ENCODE peak calls at places on chromosome 12, in nine cellular contexts. B is GM23338, K is pancreas, R is heart left ventricle, U is stomach, V is heart right ventricle, H is sigmoid colon, T is Caco-2, D is fibroblast of the aortic adventitia. S is an unnamed sample.

GRCh38 chr12:42706331-42706730 is 116.8 kb upstream of the PRICKLE1 start:
- DNase-seq in V (no peak), U (no peak), K (no peak), H (no peak), R (no peak), D (no peak), T (no peak), B (no peak), S (no peak)

GRCh38 chr12:58950739-58951100 is 30.4 kb upstream of the LRIG3 start:
- DNase-seq in R (no peak), D (no peak), T (no peak), K (no peak), H (no peak), U (no peak), B (no peak), V (no peak), S (no peak)

GRCh38 chr12:29317556-29318363 is 63.2 kb downstream of the ERGIC2 start:
- DNase-seq in T (peak; percentile 71), B (peak; percentile 79), K (no peak), H (no peak), R (peak; percentile 73), V (peak; percentile 18), U (peak; percentile 38), D (peak; percentile 37), S (no peak)

GRCh38 chr12:16606936-16607335 is 974 bp upstream of the LMO3 start:
- DNase-seq in D (no peak), H (no peak), U (no peak), T (no peak), B (peak; percentile 49), K (no peak), V (peak; percentile 17), R (no peak), S (no peak)

GRCh38 chr12:112133418-112133817 is 8.1 kb downstream of the TRAFD1 start:
- DNase-seq in V (no peak), K (no peak), H (no peak), U (no peak), D (no peak), R (no peak), B (no peak), T (no peak), S (no peak)

GRCh38 chr12:94534761-94535613 is 75.3 kb upstream of the CEP83 start:
- DNase-seq in U (no peak), D (no peak), B (peak; percentile 13), K (no peak), R (no peak), V (no peak), H (no peak), T (peak; percentile 6), S (no peak)

GRCh38 chr12:65952737-65953209 is 128.5 kb downstream of the HMGA2 start:
- DNase-seq in R (no peak), B (no peak), D (no peak), H (no peak), V (no peak), U (no peak), K (no peak), T (no peak), S (no peak)

GRCh38 chr12:56488041-56488955 is at the start of gene GLS2:
- DNase-seq in B (peak; percentile 92), K (peak; percentile 85), T (peak; percentile 90), U (peak; percentile 80), H (peak; percentile 87), V (peak; percentile 69), D (peak; percentile 79), R (peak; percentile 81), S (no peak)

GRCh38 chr12:84954415-84954814 is 41.8 kb upstream of the SLC6A15 start:
- DNase-seq in V (no peak), U (no peak), T (no peak), B (no peak), H (no peak), R (no peak), D (no peak), K (no peak), S (no peak)

GRCh38 chr12:122471324-122472226 is 29.2 kb downstream of the ZCCHC8 start:
- DNase-seq in T (peak; percentile 64), K (no peak), R (no peak), U (peak; percentile 22), H (no peak), B (peak; percentile 71), D (peak; percentile 90), V (no peak), S (no peak)

GRCh38 chr12:27777141-27777540 is 2.9 kb upstream of the KLHL42 start:
- DNase-seq in H (no peak), U (no peak), K (no peak), V (no peak), T (no peak), B (no peak), D (no peak), R (no peak), S (no peak)

GRCh38 chr12:1162083-1162760 is 171.2 kb downstream of the ERC1 start:
- DNase-seq in U (no peak), V (no peak), R (no peak), K (no peak), H (no peak), B (no peak), D (no peak), T (no peak), S (no peak)

GRCh38 chr12:118374909-118375308 is 1.4 kb upstream of the SUDS3 start:
- DNase-seq in U (no peak), K (no peak), H (no peak), D (peak; percentile 62), V (no peak), T (no peak), R (no peak), B (no peak), S (no peak)

GRCh38 chr12:118377891-118378470 is 1.6 kb downstream of the SUDS3 start:
- DNase-seq in H (peak; percentile 72), V (peak; percentile 53), B (peak; percentile 48), U (peak; percentile 74), K (peak; percentile 46), D (peak; percentile 71), R (no peak), T (peak; percentile 75), S (peak; percentile 50)

GRCh38 chr12:118376089-118377004 is at the start of gene SUDS3:
- DNase-seq in V (peak; percentile 94), H (peak; percentile 94), U (peak; percentile 95), K (peak; percentile 94), R (peak; percentile 93), T (peak; percentile 94), B (peak; percentile 95), D (peak; percentile 83), S (peak; percentile 63)

GRCh38 chr12:118375348-118375747 is 1.0 kb upstream of the SUDS3 start:
- DNase-seq in K (no peak), H (no peak), B (no peak), R (no peak), T (no peak), V (no peak), D (no peak), U (no peak), S (no peak)

GRCh38 chr12:118377005-118377890 is 893 bp downstream of the SUDS3 start:
- DNase-seq in K (no peak), V (no peak), U (no peak), T (no peak), R (no peak), D (no peak), H (no peak), B (peak; percentile 15), S (no peak)
- TF ChIP-seq CTCF in K (no peak), V (no peak), U (no peak), T (no peak), R (no peak), D (no peak), H (no peak), B (no peak), S (no peak)

GRCh38 chr12:91478500-91478899 is 295.9 kb upstream of the DCN start:
- DNase-seq in D (no peak), R (no peak), V (no peak), B (no peak), H (no peak), T (no peak), K (no peak), U (no peak), S (no peak)
- TF ChIP-seq CTCF in D (no peak), R (no peak), V (no peak), B (no peak), H (no peak), T (no peak), K (no peak), U (no peak), S (no peak)

GRCh38 chr12:63844391-63845341 is at the start of gene SRGAP1:
- DNase-seq in V (peak; percentile 69), D (peak; percentile 87), U (peak; percentile 52), H (peak; percentile 86), B (peak; percentile 63), R (peak; percentile 82), K (peak; percentile 67), T (peak; percentile 51), S (peak; percentile 31)

GRCh38 chr12:63843613-63844390 is 698 bp upstream of the SRGAP1 start:
- DNase-seq in H (peak; percentile 97), V (peak; percentile 92), K (peak; percentile 91), D (peak; percentile 96), T (peak; percentile 95), R (peak; percentile 94), B (peak; percentile 95), U (peak; percentile 88), S (peak; percentile 68)

GRCh38 chr12:63845726-63846125 is 1.2 kb downstream of the SRGAP1 start:
- DNase-seq in V (no peak), T (peak; percentile 79), H (no peak), B (no peak), R (no peak), D (peak; percentile 58), U (no peak), K (no peak), S (no peak)

GRCh38 chr12:63848450-63848849 is 4.0 kb downstream of the SRGAP1 start:
- DNase-seq in R (no peak), H (no peak), B (no peak), T (peak; percentile 54), V (no peak), K (no peak), U (no peak), D (no peak), S (no peak)

DNA sequence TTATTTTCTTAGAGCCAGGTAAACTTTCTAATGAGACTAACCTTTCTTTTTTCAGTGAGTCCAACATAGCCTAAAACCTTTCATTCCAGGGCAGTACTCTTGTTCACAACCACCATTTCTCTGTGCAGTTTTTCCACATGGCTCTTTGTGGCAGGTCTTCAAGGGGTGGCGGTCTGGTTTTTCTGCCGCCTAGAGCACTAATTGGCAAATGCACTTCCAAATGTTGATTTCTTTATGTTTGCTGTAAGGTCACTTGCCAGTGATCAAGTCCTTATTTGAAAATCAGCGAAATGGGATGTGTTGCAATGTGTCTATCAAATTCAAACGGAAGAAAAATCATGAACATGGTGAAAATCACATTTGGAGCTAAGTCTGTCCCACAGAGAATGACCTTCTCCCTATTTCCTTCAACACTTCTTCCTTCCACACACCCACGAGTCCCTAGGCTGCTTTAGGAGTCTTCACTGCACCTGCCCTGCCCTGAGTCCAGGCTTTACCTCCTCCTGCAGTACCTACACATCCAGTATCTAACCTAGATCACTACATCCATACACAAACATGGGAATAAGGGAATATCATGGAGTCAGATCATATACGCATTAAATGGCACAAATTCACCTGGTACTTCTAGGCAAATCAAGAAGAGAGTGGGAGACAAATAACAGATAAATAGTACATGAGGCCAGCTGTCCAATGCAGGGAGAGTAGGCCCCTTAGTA is 1.9 kb downstream of the SRGAP1 start:
- DNase-seq in K (no peak), U (no peak), D (no peak), B (no peak), V (no peak), R (no peak), H (no peak), T (peak; percentile 24), S (no peak)
- TF ChIP-seq CTCF in K (no peak), U (no peak), D (peak; percentile 5), B (no peak), V (no peak), R (no peak), H (no peak), T (no peak), S (no peak)

GRCh38 chr12:7130791-7131501 is 775 bp downstream of the CLSTN3 start:
- DNase-seq in B (peak; percentile 78), R (peak; percentile 59), K (peak; percentile 72), H (no peak), V (peak; percentile 47), T (peak; percentile 75), U (peak; percentile 54), D (peak; percentile 44), S (peak; percentile 61)
- TF ChIP-seq CTCF in B (no peak), R (no peak), K (no peak), H (no peak), V (no peak), T (no peak), U (no peak), D (no peak), S (no peak)